ENCODE peak calls at places on chromosomes 5 and 9, in six cellular contexts. A is fibroblast of mammary gland, K is neural progenitor cell, G is astrocyte, H is AG09319, Y is tibial artery. P is an unnamed sample.

GRCh38 chr5:139492700-139493192 is 10.2 kb upstream of the STING1 start:
- DNase-seq in A (peak; percentile 38), K (no peak), G (peak; percentile 57), H (peak; percentile 56), Y (no peak), P (peak; percentile 61)

GRCh38 chr9:97633859-97634485 is 351 bp downstream of the NCBP1 start:
- DNase-seq in A (no peak), K (no peak), G (peak; percentile 4), H (no peak), Y (no peak), P (no peak)

GRCh38 chr9:4306066-4306787 is 6.4 kb upstream of the GLIS3 start:
- DNase-seq in A (peak; percentile 61), K (no peak), G (peak; percentile 68), H (no peak), Y (no peak), P (peak; percentile 36)

GRCh38 chr5:173671121-173671949 is 54.9 kb upstream of the BOD1 start:
- DNase-seq in A (peak; percentile 37), K (no peak), G (peak; percentile 22), H (no peak), Y (peak; percentile 95), P (peak; percentile 4)

GRCh38 chr5:51652980-51653379 is 269.7 kb downstream of the ISL1 start:
- DNase-seq in A (no peak), K (peak; percentile 14), G (peak; percentile 6), H (no peak), Y (no peak), P (peak; percentile 8)

GRCh38 chr9:14437336-14438231 is 123.6 kb upstream of the NFIB start:
- DNase-seq in A (no peak), K (no peak), G (no peak), H (no peak), Y (no peak), P (no peak)

GRCh38 chr9:119088002-119088401 is 281.2 kb downstream of the BRINP1 start:
- DNase-seq in A (no peak), K (no peak), G (no peak), H (no peak), Y (no peak), P (no peak)

GRCh38 chr5:147507480-147508126 is 2.3 kb downstream of the DPYSL3 start:
- DNase-seq in A (peak; percentile 81), K (no peak), G (peak; percentile 78), H (no peak), Y (no peak), P (peak; percentile 59)

GRCh38 chr5:116655431-116655830 is 80.8 kb upstream of the SEMA6A start:
- DNase-seq in A (no peak), K (no peak), G (no peak), H (no peak), Y (no peak), P (no peak)

GRCh38 chr5:127409236-127409921 is 108.1 kb upstream of the PRRC1 start:
- DNase-seq in A (no peak), K (no peak), G (no peak), H (no peak), Y (no peak), P (no peak)

GRCh38 chr5:33808699-33809098 is 83.1 kb downstream of the ADAMTS12 start:
- DNase-seq in A (no peak), K (no peak), G (no peak), H (no peak), Y (no peak), P (no peak)

GRCh38 chr5:107455111-107455544 is 215.6 kb downstream of the EFNA5 start:
- DNase-seq in A (no peak), K (peak; percentile 29), G (peak; percentile 48), H (no peak), Y (no peak), P (no peak)

GRCh38 chr5:77080905-77081304 is 6.2 kb downstream of the ZBED3 start:
- DNase-seq in A (no peak), K (no peak), G (no peak), H (no peak), Y (no peak), P (no peak)

GRCh38 chr9:136400038-136400834 is at the start of gene SNAPC4:
- DNase-seq in A (peak; percentile 74), K (peak; percentile 96), G (peak; percentile 49), H (peak; percentile 51), Y (peak; percentile 89), P (peak; percentile 65)

GRCh38 chr5:179832039-179832745 is 11.5 kb downstream of the SQSTM1 start:
- DNase-seq in A (no peak), K (no peak), G (no peak), H (no peak), Y (no peak), P (no peak)

GRCh38 chr5:147361441-147362175 is 126.8 kb downstream of the STK32A start:
- DNase-seq in A (no peak), K (no peak), G (no peak), H (no peak), Y (no peak), P (no peak)

GRCh38 chr9:138077898-138078540 is 200.4 kb downstream of the CACNA1B start:
- DNase-seq in A (no peak), K (no peak), G (no peak), H (no peak), Y (peak; percentile 46), P (no peak)

GRCh38 chr5:116574682-116575634 is at the start of gene SEMA6A:
- DNase-seq in A (peak; percentile 81), K (peak; percentile 97), G (peak; percentile 81), H (peak; percentile 39), Y (peak; percentile 90), P (peak; percentile 69)

GRCh38 chr9:120098584-120098983 is 481.4 kb downstream of the CDK5RAP2 start:
- DNase-seq in A (no peak), K (peak; percentile 9), G (no peak), H (no peak), Y (no peak), P (no peak)

GRCh38 chr5:154570572-154571324 is 92.7 kb upstream of the HAND1 start:
- DNase-seq in A (no peak), K (peak; percentile 22), G (no peak), H (no peak), Y (no peak), P (no peak)

GRCh38 chr9:129885018-129885669 is 49.9 kb downstream of the USP20 start:
- DNase-seq in A (no peak), K (peak; percentile 37), G (no peak), H (no peak), Y (no peak), P (no peak)

GRCh38 chr9:122821278-122821952 is 7.0 kb downstream of the PDCL start:
- DNase-seq in A (peak; percentile 77), K (no peak), G (no peak), H (no peak), Y (peak; percentile 72), P (no peak)

GRCh38 chr5:180399391-180399790 is 46.3 kb upstream of the GFPT2 start:
- DNase-seq in A (peak; percentile 53), K (no peak), G (no peak), H (no peak), Y (peak; percentile 55), P (no peak)

GRCh38 chr5:168931638-168932345 is 352.6 kb upstream of the PANK3 start:
- DNase-seq in A (peak; percentile 95), K (no peak), G (peak; percentile 79), H (no peak), Y (no peak), P (peak; percentile 10)

GRCh38 chr5:67299317-67299716 is 102.7 kb upstream of the CD180 start:
- DNase-seq in A (peak; percentile 59), K (no peak), G (peak; percentile 96), H (no peak), Y (no peak), P (no peak)

GRCh38 chr9:93087971-93088655 is 7.9 kb upstream of the CARD19 start:
- DNase-seq in A (no peak), K (peak; percentile 0), G (no peak), H (no peak), Y (peak; percentile 51), P (no peak)

GRCh38 chr5:116271432-116271831 is 186.6 kb downstream of the COMMD10 start:
- DNase-seq in A (peak; percentile 72), K (no peak), G (peak; percentile 98), H (no peak), Y (no peak), P (peak; percentile 43)

GRCh38 chr9:9387511-9388115 is 1225.2 kb downstream of the PTPRD start:
- DNase-seq in A (no peak), K (no peak), G (no peak), H (no peak), Y (no peak), P (no peak)
- TF ChIP-seq CTCF in A (no peak), K (peak; percentile 43), G (no peak), H (no peak), Y (no peak), P (no peak)

GRCh38 chr5:177554474-177555111 is at the start of gene FAM193B:
- DNase-seq in A (peak; percentile 85), K (peak; percentile 97), G (peak; percentile 70), H (peak; percentile 69), Y (peak; percentile 95), P (peak; percentile 90)
- TF ChIP-seq CTCF in A (peak; percentile 28), K (peak; percentile 33), G (peak; percentile 5), H (peak; percentile 12), Y (peak; percentile 31), P (peak; percentile 51)

GRCh38 chr5:119361723-119362122 is 5.9 kb downstream of the TNFAIP8 start:
- DNase-seq in A (no peak), K (no peak), G (no peak), H (no peak), Y (no peak), P (no peak)

GRCh38 chr5:119363271-119363670 is 7.5 kb downstream of the TNFAIP8 start:
- DNase-seq in A (no peak), K (no peak), G (no peak), H (no peak), Y (no peak), P (no peak)

GRCh38 chr5:119363936-119364335 is 8.1 kb downstream of the TNFAIP8 start:
- DNase-seq in A (no peak), K (no peak), G (no peak), H (no peak), Y (no peak), P (no peak)

GRCh38 chr5:119360905-119361605 is 5.2 kb downstream of the TNFAIP8 start:
- DNase-seq in A (peak; percentile 80), K (no peak), G (peak; percentile 78), H (no peak), Y (no peak), P (peak; percentile 52)

DNA sequence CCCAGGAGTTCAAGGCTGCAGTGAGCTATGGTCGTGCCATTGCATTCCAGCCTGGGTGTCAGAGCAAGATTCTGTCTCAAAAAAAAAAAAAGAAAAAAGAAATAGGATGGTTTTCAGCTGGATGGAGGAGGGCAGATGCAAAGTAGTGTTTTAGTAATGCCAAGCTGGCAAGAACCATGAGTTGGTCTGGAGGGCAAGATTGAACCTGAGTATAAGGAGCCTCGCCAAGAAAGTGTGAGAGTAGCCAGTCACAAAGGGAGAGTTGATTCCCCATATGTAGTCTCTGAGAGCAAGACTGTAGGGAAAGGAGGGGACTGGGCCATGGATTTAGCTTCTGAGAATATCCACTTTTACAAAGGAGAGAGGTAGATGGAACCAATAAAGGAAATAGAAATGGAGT is 6.9 kb downstream of the TNFAIP8 start:
- DNase-seq in A (no peak), K (no peak), G (no peak), H (no peak), Y (no peak), P (no peak)
- TF ChIP-seq CTCF in A (no peak), K (no peak), G (no peak), H (no peak), Y (no peak), P (no peak)

DNA sequence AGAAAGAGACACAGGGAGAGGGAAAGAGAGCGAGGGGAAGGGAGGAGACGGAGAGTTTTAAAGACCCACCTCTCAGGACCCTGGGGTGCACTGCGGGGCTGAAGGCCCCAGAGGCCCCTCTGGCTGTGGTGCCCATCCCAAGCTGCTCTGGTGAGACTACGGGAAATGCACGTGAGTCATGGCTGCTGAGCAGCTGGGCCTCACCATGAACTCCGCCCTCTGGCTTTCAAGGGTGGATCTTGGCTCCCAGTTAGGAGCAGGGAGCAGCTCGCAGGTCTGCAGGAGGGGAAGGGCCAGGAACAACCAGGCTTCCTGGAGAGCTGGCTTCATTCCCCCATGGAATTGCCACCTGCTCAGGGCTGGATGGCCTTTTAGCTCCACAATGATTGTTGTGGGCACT is 7.8 kb downstream of the SLC6A3 start:
- DNase-seq in A (peak; percentile 51), K (no peak), G (no peak), H (no peak), Y (peak; percentile 32), P (no peak)
- TF ChIP-seq CTCF in A (no peak), K (no peak), G (no peak), H (no peak), Y (no peak), P (peak; percentile 47)